ENCODE peak calls at places on chromosomes 16 and 17, in four cellular contexts. W, H, Z and E are unnamed samples.

GRCh38 chr17:36133629-36134259 is 30.1 kb downstream of the CCL4 start:
- DNase-seq in W (no peak), H (no peak), Z (peak), E (no peak)

GRCh38 chr16:58317608-58318152 is 22.9 kb upstream of the PRSS54 start:
- DNase-seq in W (no peak), H (no peak), Z (no peak), E (no peak)

GRCh38 chr17:5237541-5238016 is 2.9 kb upstream of the SCIMP start:
- DNase-seq in W (peak), H (peak), Z (peak), E (peak)

GRCh38 chr16:68533937-68534336 is 5.2 kb upstream of the ZFP90 start:
- DNase-seq in W (no peak), H (no peak), Z (no peak), E (no peak)

GRCh38 chr16:88967800-88968588 is 9.0 kb downstream of the CBFA2T3 start:
- DNase-seq in W (no peak), H (no peak), Z (no peak), E (no peak)

GRCh38 chr16:27365142-27366089 is 36.6 kb upstream of the IL21R start:
- DNase-seq in W (peak), H (no peak), Z (peak), E (no peak)

GRCh38 chr17:19897108-19897854 is 29.5 kb upstream of the ULK2 start:
- DNase-seq in W (no peak), H (no peak), Z (no peak), E (no peak)

GRCh38 chr16:66266436-66267286 is 99.8 kb upstream of the CDH5 start:
- DNase-seq in W (no peak), H (no peak), Z (no peak), E (no peak)

GRCh38 chr17:37828313-37829124 is 83.7 kb upstream of the HNF1B start:
- DNase-seq in W (no peak), H (peak), Z (no peak), E (no peak)

GRCh38 chr16:13906426-13907089 is 13.4 kb upstream of the ERCC4 start:
- DNase-seq in W (no peak), H (no peak), Z (no peak), E (no peak)

GRCh38 chr16:89009343-89010209 is 32.6 kb upstream of the CBFA2T3 start:
- DNase-seq in W (no peak), H (peak), Z (no peak), E (peak)

GRCh38 chr16:85286970-85287814 is 174.9 kb upstream of the CIBAR2 start:
- DNase-seq in W (no peak), H (peak), Z (no peak), E (no peak)

GRCh38 chr17:35554668-35555067 is 6.0 kb downstream of the SLFN14 start:
- DNase-seq in W (no peak), H (no peak), Z (no peak), E (no peak)

GRCh38 chr16:19113577-19114358 is at the start of gene ITPRIPL2:
- DNase-seq in W (peak), H (peak), Z (peak), E (peak)

GRCh38 chr17:73538445-73538844 is 105.8 kb downstream of the SDK2 start:
- DNase-seq in W (no peak), H (no peak), Z (no peak), E (no peak)

GRCh38 chr17:61863801-61864126 is 436 bp upstream of the BRIP1 start:
- DNase-seq in W (no peak), H (peak), Z (no peak), E (peak)

GRCh38 chr16:2858245-2859025 is 465 bp upstream of the PRSS22 start:
- DNase-seq in W (peak), H (no peak), Z (no peak), E (peak)
- TF ChIP-seq EZH2 in W (no peak), H (no peak), Z (no peak), E (no peak)

GRCh38 chr16:1641261-1641660 is 29.1 kb downstream of the CRAMP1 start:
- DNase-seq in W (no peak), H (no peak), Z (no peak), E (no peak)

GRCh38 chr16:1640261-1640956 is 28.2 kb downstream of the CRAMP1 start:
- DNase-seq in W (no peak), H (no peak), Z (no peak), E (no peak)

GRCh38 chr16:1643521-1643920 is 31.4 kb downstream of the CRAMP1 start:
- DNase-seq in W (no peak), H (no peak), Z (no peak), E (no peak)

GRCh38 chr16:1642148-1642547 is 30.0 kb downstream of the CRAMP1 start:
- DNase-seq in W (no peak), H (no peak), Z (no peak), E (no peak)

GRCh38 chr16:1642753-1643152 is 30.6 kb downstream of the CRAMP1 start:
- DNase-seq in W (no peak), H (no peak), Z (no peak), E (no peak)
- TF ChIP-seq FOSL1 in W (no peak), H (no peak), Z (no peak), E (no peak)

DNA sequence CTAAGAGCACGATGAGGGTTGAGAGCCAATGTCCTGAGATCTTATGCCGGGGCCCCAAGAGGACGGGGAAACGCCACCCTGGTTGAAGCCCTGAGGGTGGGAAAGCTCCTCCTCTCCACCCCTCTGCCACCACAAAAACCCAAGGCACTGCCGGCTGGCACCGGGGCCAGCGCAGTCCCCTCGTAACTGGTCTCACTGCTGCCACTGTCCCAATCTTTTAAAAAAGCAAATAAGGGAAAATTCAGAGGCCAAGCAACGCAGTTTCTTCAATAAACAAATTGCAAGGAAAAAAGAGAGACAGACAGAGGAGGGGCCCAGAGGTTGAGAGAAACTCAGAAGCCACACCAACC is 6.7 kb downstream of the GRIN2C start:
- DNase-seq in W (no peak), H (no peak), Z (no peak), E (no peak)
- TF ChIP-seq EZH2 in W (no peak), H (no peak), Z (peak), E (no peak)

DNA sequence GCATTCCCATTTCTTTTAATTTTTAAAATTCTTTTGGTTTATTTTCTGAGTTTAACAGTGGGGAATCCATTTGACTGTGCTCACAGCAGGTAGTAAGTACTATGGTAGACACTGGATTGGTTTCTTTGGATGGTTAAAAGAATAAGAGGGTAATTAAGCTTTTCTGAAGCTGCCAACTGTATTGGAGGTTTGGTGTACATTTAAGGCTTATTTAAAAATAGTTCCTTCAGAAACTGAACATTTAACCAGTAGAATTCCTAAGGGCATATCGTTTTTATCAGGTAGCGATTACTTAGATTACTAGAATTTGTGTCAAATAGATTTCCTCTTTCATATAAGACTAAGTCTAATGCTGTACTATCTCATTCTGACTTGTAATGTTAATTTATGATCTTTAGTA is 162.4 kb downstream of the PPM1E start:
- DNase-seq in W (no peak), H (no peak), Z (no peak), E (no peak)
- TF ChIP-seq FOSL1 in W (no peak), H (no peak), Z (no peak), E (no peak)

DNA sequence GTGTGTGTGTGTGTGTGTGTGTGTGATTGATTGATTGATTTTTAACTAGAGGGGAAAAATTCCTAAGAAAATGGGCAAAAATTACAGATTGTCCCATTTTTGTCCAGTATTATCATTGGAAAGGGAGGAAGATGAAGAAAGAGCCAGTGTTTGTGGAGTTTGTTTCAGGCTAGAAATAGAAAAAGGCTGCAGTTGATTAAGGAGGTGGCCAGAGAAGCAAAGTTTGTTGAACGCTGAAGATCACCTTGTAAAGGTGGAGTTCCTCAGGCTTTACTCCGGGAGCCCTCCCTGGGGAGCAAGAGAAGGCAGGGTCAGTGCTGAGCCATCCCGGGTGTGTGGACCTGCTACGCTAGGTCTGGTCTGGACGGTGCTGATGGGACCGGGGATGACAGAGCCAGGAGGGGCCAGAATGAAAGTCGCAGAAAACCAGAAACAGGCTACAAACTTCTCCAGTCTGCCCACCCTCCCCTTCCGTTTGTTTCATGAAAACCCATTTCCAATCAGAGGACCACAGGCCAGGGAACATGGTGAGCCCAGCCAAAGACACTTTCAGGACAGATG is 222.6 kb upstream of the FOXF1 start:
- DNase-seq in W (no peak), H (no peak), Z (no peak), E (no peak)
- TF ChIP-seq EZH2 in W (no peak), H (no peak), Z (no peak), E (no peak)

GRCh38 chr16:1862394-1862793 is 9.6 kb downstream of the MEIOB start:
- DNase-seq in W (no peak), H (no peak), Z (no peak), E (no peak)
- TF ChIP-seq FOSL1 in W (no peak), H (no peak), Z (no peak), E (no peak)

GRCh38 chr16:50216231-50216630 is 50.1 kb upstream of the ADCY7 start:
- DNase-seq in W (no peak), H (no peak), Z (no peak), E (no peak)
- TF ChIP-seq EZH2 in W (no peak), H (no peak), Z (no peak), E (no peak)